ENCODE peak calls at places on chromosomes 4 and X, in seven cellular contexts. L is PC-3, C is cardiac fibroblast, G is psoas muscle, U is tibial artery, H is uterus, D is A549. P is an unnamed sample.

GRCh38 chr4:58602701-58603359 is 1492.6 kb upstream of the IGFBP7 start:
- DNase-seq in G (no peak), L (no peak), D (no peak), U (no peak), C (no peak), H (no peak), P (no peak)

GRCh38 chr4:88382621-88383020 is 4.0 kb downstream of the HERC6 start:
- DNase-seq in U (no peak), C (peak), D (no peak), L (no peak), G (no peak), H (no peak), P (no peak)

GRCh38 chrX:9988762-9989161 is 21.6 kb downstream of the CLDN34 start:
- DNase-seq in U (no peak), H (no peak), C (peak), L (peak), D (peak), G (no peak), P (no peak)

GRCh38 chr4:61149278-61149677 is 50.8 kb upstream of the ADGRL3 start:
- DNase-seq in U (no peak), G (no peak), C (peak), D (no peak), H (no peak), L (peak), P (no peak)

GRCh38 chrX:136585960-136586359 is 53.9 kb downstream of the VGLL1 start:
- DNase-seq in C (no peak), G (no peak), U (no peak), D (no peak), H (no peak), L (no peak), P (no peak)

GRCh38 chr4:26372525-26373172 is 51.8 kb downstream of the RBPJ start:
- DNase-seq in G (no peak), U (no peak), C (peak), D (no peak), H (no peak), L (peak), P (no peak)

GRCh38 chrX:108736509-108737479 is at the start of gene IRS4:
- DNase-seq in H (peak), D (no peak), L (peak), C (peak), U (no peak), G (no peak), P (peak)

GRCh38 chrX:67296395-67296794 is 247.4 kb upstream of the AR start:
- DNase-seq in U (no peak), C (no peak), D (no peak), G (no peak), L (no peak), H (no peak), P (no peak)

GRCh38 chrX:123203772-123204171 is 19.7 kb downstream of the GRIA3 start:
- DNase-seq in H (no peak), D (no peak), U (no peak), C (no peak), G (no peak), L (no peak), P (no peak)
- TF ChIP-seq CTCF in H (no peak), D (peak), U (no peak), C (no peak), G (no peak), L (peak), P (no peak)

GRCh38 chrX:130416785-130417184 is 15.0 kb downstream of the RBMX2 start:
- DNase-seq in U (no peak), H (no peak), C (no peak), L (no peak), D (no peak), G (no peak), P (no peak)

GRCh38 chrX:130418740-130419139 is 17.0 kb downstream of the RBMX2 start:
- DNase-seq in L (no peak), G (no peak), U (no peak), D (no peak), C (no peak), H (no peak), P (no peak)

GRCh38 chrX:130415201-130415600 is 13.4 kb downstream of the RBMX2 start:
- DNase-seq in H (no peak), D (no peak), U (no peak), G (no peak), C (no peak), L (no peak), P (no peak)

GRCh38 chrX:130419263-130419662 is 17.5 kb downstream of the RBMX2 start:
- DNase-seq in H (no peak), D (no peak), U (no peak), G (no peak), L (no peak), C (no peak), P (peak)

GRCh38 chrX:130418066-130418465 is 16.3 kb downstream of the RBMX2 start:
- DNase-seq in C (no peak), G (no peak), H (no peak), L (no peak), D (no peak), U (no peak), P (no peak)
- TF ChIP-seq CTCF in C (no peak), G (no peak), H (no peak), L (no peak), D (no peak), U (no peak), P (no peak)

GRCh38 chrX:47200385-47201150 is 6.9 kb downstream of the UBA1 start:
- DNase-seq in L (peak), G (peak), C (peak), H (peak), D (peak), U (peak), P (no peak)
- TF ChIP-seq CTCF in L (peak), G (peak), C (peak), H (no peak), D (no peak), U (no peak), P (no peak)

GRCh38 chr4:106238819-106239420 is 77.1 kb downstream of the TBCK start:
- DNase-seq in D (peak), G (no peak), C (peak), L (peak), H (no peak), U (no peak), P (peak)
- TF ChIP-seq CTCF in D (peak), G (peak), C (peak), L (peak), H (no peak), U (peak), P (peak)

DNA sequence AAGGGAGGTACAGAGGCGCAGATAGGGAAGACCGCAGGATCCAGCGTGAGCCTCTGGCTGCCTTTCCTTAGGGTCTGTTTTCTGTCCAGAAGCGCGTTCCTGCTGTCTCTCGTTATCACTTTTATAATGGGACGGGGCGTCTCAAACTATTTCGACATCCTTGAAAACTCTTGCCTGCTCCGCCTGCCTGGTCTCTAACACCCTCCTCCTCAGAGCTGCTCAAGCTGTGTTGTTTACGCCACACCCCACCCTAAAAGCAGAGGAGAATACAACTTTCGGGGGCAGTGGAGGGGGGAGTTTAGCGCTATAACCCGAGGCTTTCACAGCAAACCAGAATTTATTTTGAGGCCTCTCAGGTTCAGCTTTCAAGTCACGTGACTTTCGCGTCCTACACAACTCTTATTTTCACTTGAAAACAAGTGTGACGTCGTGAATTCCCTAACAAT is 646 bp upstream of the FAM3A start:
- DNase-seq in L (no peak), G (no peak), D (no peak), C (peak), U (peak), H (no peak), P (no peak)
- TF ChIP-seq CTCF in L (no peak), G (no peak), D (no peak), C (no peak), U (no peak), H (no peak), P (no peak)

DNA sequence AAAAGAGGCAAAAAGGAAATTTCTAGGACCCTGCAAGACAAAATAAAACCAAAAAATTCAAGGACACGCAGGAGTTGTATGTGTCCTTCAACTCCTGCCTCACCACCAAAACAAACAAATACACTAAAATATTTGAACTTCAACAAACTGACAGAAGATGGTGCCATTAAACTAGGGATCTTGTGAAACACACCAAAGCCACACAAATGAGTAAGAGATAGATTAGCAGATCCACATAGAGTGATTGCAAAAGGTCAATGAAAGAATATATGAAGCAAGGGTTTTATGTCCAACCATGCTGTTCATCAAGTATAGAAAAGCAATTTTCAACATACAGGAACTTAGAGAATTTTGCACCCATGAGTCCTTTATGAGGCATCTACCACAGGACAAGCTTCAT is 40.1 kb upstream of the SCML1 start:
- DNase-seq in L (peak), U (no peak), H (no peak), G (no peak), D (no peak), C (peak), P (no peak)
- TF ChIP-seq CTCF in L (peak), U (no peak), H (no peak), G (no peak), D (no peak), C (no peak), P (no peak)

DNA sequence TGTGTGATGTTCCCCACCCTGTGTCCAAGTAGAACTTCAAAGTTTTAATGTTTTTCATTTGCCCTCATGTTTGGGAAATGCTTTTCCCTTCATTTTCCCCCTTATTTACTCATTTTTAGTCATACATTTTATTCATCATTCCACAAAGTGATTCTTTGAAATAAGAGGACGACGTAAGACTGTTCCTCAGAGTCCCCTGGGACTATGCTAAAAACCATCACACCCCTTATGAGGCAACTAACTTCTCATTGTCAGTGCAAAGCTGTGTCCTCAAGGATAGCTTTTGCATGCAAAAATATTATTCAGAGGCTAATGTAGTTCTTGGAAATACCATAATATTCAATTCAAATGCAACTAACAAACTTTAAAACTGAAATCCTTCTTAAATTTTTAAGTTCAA is 14.8 kb upstream of the ADGRG2 start:
- DNase-seq in C (peak), H (no peak), L (no peak), D (no peak), U (no peak), G (no peak), P (no peak)
- TF ChIP-seq CTCF in C (no peak), H (no peak), L (no peak), D (no peak), U (no peak), G (no peak), P (no peak)

GRCh38 chr4:117417856-117418255 is 332.5 kb upstream of the TRAM1L1 start:
- DNase-seq in D (no peak), U (no peak), G (no peak), H (no peak), C (no peak), L (peak), P (no peak)

GRCh38 chr4:117420966-117421365 is 335.6 kb upstream of the TRAM1L1 start:
- DNase-seq in G (no peak), H (no peak), C (no peak), D (no peak), U (no peak), L (no peak), P (no peak)

GRCh38 chr4:117422272-117422671 is 336.9 kb upstream of the TRAM1L1 start:
- DNase-seq in G (no peak), H (no peak), L (no peak), U (no peak), C (no peak), D (no peak), P (no peak)

DNA sequence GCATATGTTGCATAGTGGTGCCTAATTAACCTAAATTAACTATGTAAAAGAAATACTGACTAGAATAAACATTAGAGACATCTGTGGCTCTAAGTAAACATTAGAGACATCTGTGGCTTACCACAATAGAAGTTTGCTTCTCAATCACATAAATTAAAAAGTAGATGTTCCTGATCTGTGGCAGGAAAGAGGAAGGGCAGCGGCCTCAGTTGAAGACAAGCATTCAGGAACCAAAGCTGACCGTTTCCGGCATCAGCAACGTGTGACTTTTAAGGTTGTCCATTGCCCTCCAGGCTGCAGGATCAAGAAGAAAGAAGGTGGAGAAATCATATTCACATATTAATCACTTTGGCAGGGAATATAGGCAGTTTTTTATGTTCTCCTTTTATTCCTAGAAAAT is 336.3 kb upstream of the TRAM1L1 start:
- DNase-seq in L (no peak), D (no peak), C (no peak), U (no peak), G (no peak), H (no peak), P (no peak)
- TF ChIP-seq CTCF in L (no peak), D (no peak), C (no peak), U (no peak), G (no peak), H (no peak), P (no peak)

P was measured in nephron progenitor cell.